ENCODE peak calls at places on chromosome 4, in five cellular contexts. One of them, this sample, is unnamed.

GRCh38 chr4:86981789-86982188 is 47.0 kb downstream of the AFF1 start:
- DNase-seq in IMR-90: no peak
- DNase-seq in H9: no peak
- DNase-seq in neuronal stem cell: no peak
- DNase-seq in H1: no peak
- DNase-seq in this sample: no peak

GRCh38 chr4:40254961-40255721 is 58.3 kb downstream of the RHOH start:
- DNase-seq in neuronal stem cell: no peak
- DNase-seq in IMR-90: peak; percentile 48
- DNase-seq in H1: no peak
- DNase-seq in H9: no peak
- DNase-seq in this sample: peak; percentile 84

GRCh38 chr4:105620640-105621323 is 68.4 kb downstream of the ARHGEF38 start:
- DNase-seq in H9: no peak
- DNase-seq in neuronal stem cell: no peak
- DNase-seq in H1: no peak
- DNase-seq in IMR-90: peak; percentile 57
- DNase-seq in this sample: peak; percentile 82

GRCh38 chr4:112185740-112186670 is 40.8 kb downstream of the FAM241A start:
- DNase-seq in IMR-90: no peak
- DNase-seq in neuronal stem cell: no peak
- DNase-seq in H1: no peak
- DNase-seq in H9: no peak
- DNase-seq in this sample: no peak

GRCh38 chr4:27084685-27085356 is 224.2 kb downstream of the STIM2 start:
- DNase-seq in neuronal stem cell: peak; percentile 49
- DNase-seq in H9: peak; percentile 74
- DNase-seq in IMR-90: peak; percentile 2
- DNase-seq in H1: no peak
- DNase-seq in this sample: peak; percentile 19

GRCh38 chr4:24686866-24687672 is 102.7 kb upstream of the DHX15 start:
- DNase-seq in H1: no peak
- DNase-seq in IMR-90: no peak
- DNase-seq in H9: peak; percentile 66
- DNase-seq in neuronal stem cell: peak; percentile 18
- DNase-seq in this sample: no peak

GRCh38 chr4:147975325-147975724 is 243.4 kb downstream of the ARHGAP10 start:
- DNase-seq in H1: no peak
- DNase-seq in neuronal stem cell: no peak
- DNase-seq in H9: no peak
- DNase-seq in IMR-90: peak; percentile 70
- DNase-seq in this sample: peak; percentile 17

GRCh38 chr4:11647433-11647832 is 218.7 kb upstream of the HS3ST1 start:
- DNase-seq in IMR-90: no peak
- DNase-seq in H9: no peak
- DNase-seq in H1: no peak
- DNase-seq in neuronal stem cell: no peak
- DNase-seq in this sample: no peak

GRCh38 chr4:52997132-52997416 is 135.0 kb downstream of the RASL11B start:
- DNase-seq in neuronal stem cell: no peak
- DNase-seq in IMR-90: no peak
- DNase-seq in H1: no peak
- DNase-seq in H9: no peak
- DNase-seq in this sample: no peak

GRCh38 chr4:95563638-95564337 is 15.0 kb upstream of the UNC5C start:
- DNase-seq in IMR-90: no peak
- DNase-seq in neuronal stem cell: no peak
- DNase-seq in H9: no peak
- DNase-seq in H1: no peak
- DNase-seq in this sample: no peak

GRCh38 chr4:22029803-22030202 is 81.2 kb upstream of the KCNIP4 start:
- DNase-seq in IMR-90: no peak
- DNase-seq in H1: no peak
- DNase-seq in neuronal stem cell: no peak
- DNase-seq in H9: no peak
- DNase-seq in this sample: no peak

GRCh38 chr4:186702940-186703339 is 20.7 kb downstream of the FAT1 start:
- DNase-seq in neuronal stem cell: no peak
- DNase-seq in H1: no peak
- DNase-seq in H9: no peak
- DNase-seq in IMR-90: no peak
- DNase-seq in this sample: no peak

GRCh38 chr4:174318829-174319764 is 35.4 kb downstream of the CEP44 start:
- DNase-seq in neuronal stem cell: peak; percentile 11
- DNase-seq in H9: no peak
- DNase-seq in H1: no peak
- DNase-seq in IMR-90: peak; percentile 46
- DNase-seq in this sample: peak; percentile 58

GRCh38 chr4:98995183-98996055 is at the start of gene METAP1:
- DNase-seq in neuronal stem cell: peak; percentile 91
- DNase-seq in H1: peak; percentile 93
- DNase-seq in IMR-90: peak; percentile 92
- DNase-seq in H9: peak; percentile 97
- DNase-seq in this sample: peak; percentile 93

GRCh38 chr4:21652508-21653108 is 296.0 kb downstream of the KCNIP4 start:
- DNase-seq in neuronal stem cell: no peak
- DNase-seq in H9: no peak
- DNase-seq in IMR-90: no peak
- DNase-seq in H1: no peak
- DNase-seq in this sample: no peak

GRCh38 chr4:53920116-53920515 is 144.3 kb downstream of the CHIC2 start:
- DNase-seq in H9: peak; percentile 41
- DNase-seq in IMR-90: no peak
- DNase-seq in H1: no peak
- DNase-seq in neuronal stem cell: no peak
- DNase-seq in this sample: no peak

GRCh38 chr4:152515678-152516077 is 20.2 kb downstream of the FBXW7 start:
- DNase-seq in IMR-90: peak; percentile 79
- DNase-seq in H1: no peak
- DNase-seq in neuronal stem cell: no peak
- DNase-seq in H9: no peak
- DNase-seq in this sample: peak; percentile 29

GRCh38 chr4:137203601-137204000 is 328.7 kb downstream of the PCDH18 start:
- DNase-seq in IMR-90: peak; percentile 74
- DNase-seq in neuronal stem cell: no peak
- DNase-seq in H9: no peak
- DNase-seq in H1: no peak
- DNase-seq in this sample: no peak

GRCh38 chr4:26496207-26496783 is 6.0 kb upstream of the CCKAR start:
- DNase-seq in H1: no peak
- DNase-seq in H9: no peak
- DNase-seq in IMR-90: no peak
- DNase-seq in neuronal stem cell: no peak
- DNase-seq in this sample: no peak

GRCh38 chr4:40685300-40685699 is 55.6 kb upstream of the RBM47 start:
- DNase-seq in H9: no peak
- DNase-seq in IMR-90: peak; percentile 73
- DNase-seq in H1: no peak
- DNase-seq in neuronal stem cell: no peak
- DNase-seq in this sample: peak; percentile 54

GRCh38 chr4:184647391-184648101 is 1.7 kb downstream of the CASP3 start:
- DNase-seq in H1: no peak
- DNase-seq in neuronal stem cell: no peak
- DNase-seq in H9: no peak
- DNase-seq in IMR-90: peak; percentile 62
- DNase-seq in this sample: peak; percentile 65
- H3K4ac ChIP-seq in H1: no peak overlapping the region
- H3K4ac ChIP-seq in neuronal stem cell: no peak overlapping the region
- H3K4ac ChIP-seq in H9: no peak overlapping the region
- H3K4ac ChIP-seq in IMR-90: no peak overlapping the region
- H3K4ac ChIP-seq in this sample: no peak overlapping the region

DNA sequence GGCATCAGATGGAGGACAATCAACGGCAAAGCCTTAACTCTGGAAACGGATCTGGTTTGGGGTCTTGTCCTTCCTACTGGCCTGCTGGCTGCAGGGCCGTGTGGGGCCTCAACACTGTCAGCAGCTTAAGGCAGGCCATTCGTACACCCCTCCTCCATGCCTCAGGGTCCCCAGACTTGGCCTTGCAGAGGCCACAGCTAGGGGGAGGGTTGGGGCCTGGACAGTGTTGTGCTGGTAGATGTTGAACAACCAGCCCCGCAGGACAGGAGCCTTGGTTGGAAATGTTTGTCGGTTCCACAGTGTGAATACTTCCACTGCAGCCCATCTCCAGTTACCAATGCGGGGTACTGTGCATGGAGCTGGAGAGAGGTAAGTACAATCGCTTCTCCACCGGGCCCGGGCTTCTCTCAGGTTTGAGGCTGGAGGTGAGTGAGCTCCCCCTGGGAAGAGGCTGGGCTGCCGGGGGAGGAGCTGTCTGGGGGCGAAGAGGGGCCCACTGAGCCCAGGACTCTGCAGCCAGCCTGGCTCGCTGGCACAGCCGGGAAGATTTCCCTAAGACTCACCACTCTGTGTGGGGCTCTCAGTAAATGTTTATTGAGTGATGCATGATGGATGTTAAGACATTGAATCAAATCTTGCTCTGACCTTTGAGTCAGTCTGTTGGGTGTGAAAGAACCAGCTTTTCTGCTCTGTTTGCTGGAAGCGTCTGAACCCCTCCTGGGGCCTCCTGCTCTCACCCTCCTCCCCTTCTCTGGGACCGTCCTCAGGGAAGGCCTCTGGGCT is 19.7 kb upstream of the GPR78 start:
- DNase-seq in IMR-90: no peak
- DNase-seq in neuronal stem cell: no peak
- DNase-seq in H1: no peak
- DNase-seq in H9: no peak
- DNase-seq in this sample: no peak
- H3K79me1 ChIP-seq in IMR-90: no peaks in the 10 kb centered on the region
- H3K79me1 ChIP-seq in neuronal stem cell: no peaks in the 10 kb centered on the region
- H3K79me1 ChIP-seq in H1: no peaks in the 10 kb centered on the region
- H3K79me1 ChIP-seq in H9: no peaks in the 10 kb centered on the region
- H3K79me1 ChIP-seq in this sample: no peaks in the 10 kb centered on the region

DNA sequence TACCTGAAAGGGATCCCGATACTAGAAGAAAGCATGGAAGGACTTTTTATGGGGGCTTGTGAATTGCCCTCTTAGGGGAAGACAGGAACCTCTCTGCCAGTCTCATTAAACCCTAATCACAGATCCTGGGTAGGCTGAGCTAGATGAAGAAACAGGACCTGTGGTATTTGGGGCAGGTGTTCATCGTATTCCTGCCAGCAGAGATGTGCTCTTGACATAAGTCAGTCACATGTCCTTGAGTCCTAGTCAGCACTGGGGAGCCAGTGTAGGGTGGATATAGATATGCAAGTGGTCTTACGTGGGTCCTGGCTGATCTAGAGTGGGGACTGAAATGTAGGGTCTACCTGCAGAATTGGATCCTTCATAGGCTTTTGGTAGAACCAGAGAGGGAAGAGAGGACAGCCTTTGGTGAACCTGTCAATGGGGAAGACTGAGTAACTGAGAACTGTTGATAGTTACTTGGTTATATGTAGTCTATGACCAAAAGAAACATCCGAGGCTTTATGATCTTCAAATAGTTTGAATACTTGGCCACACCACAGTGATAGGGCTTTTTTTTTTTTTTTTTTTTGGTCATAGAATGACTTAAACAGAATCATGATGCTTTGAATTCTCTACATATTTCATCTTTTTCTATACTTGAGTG is 63.5 kb upstream of the WDR1 start:
- DNase-seq in H9: no peak
- DNase-seq in IMR-90: peak; percentile 40
- DNase-seq in H1: no peak
- DNase-seq in neuronal stem cell: no peak
- DNase-seq in this sample: no peak
- H2BK120ac ChIP-seq in H9: no peak overlapping the region
- H2BK120ac ChIP-seq in IMR-90: peak overlapping the region; percentile 71
- H2BK120ac ChIP-seq in H1: no peak overlapping the region
- H2BK120ac ChIP-seq in neuronal stem cell: no peak overlapping the region
- H2BK120ac ChIP-seq in this sample: no peak overlapping the region

GRCh38 chr4:73841243-73841925 is 4.9 kb downstream of the CXCL6 start:
- DNase-seq in H9: no peak
- DNase-seq in IMR-90: no peak
- DNase-seq in H1: no peak
- DNase-seq in neuronal stem cell: no peak
- DNase-seq in this sample: no peak

GRCh38 chr4:73842696-73843095 is 6.2 kb downstream of the CXCL6 start:
- DNase-seq in H1: no peak
- DNase-seq in IMR-90: no peak
- DNase-seq in neuronal stem cell: no peak
- DNase-seq in H9: no peak
- DNase-seq in this sample: no peak

GRCh38 chr4:73836373-73837269 is at the start of gene CXCL6:
- DNase-seq in IMR-90: no peak
- DNase-seq in H1: no peak
- DNase-seq in neuronal stem cell: peak; percentile 37
- DNase-seq in H9: peak; percentile 64
- DNase-seq in this sample: peak; percentile 46

GRCh38 chr4:73839715-73840114 is 3.2 kb downstream of the CXCL6 start:
- DNase-seq in H9: no peak
- DNase-seq in neuronal stem cell: no peak
- DNase-seq in IMR-90: no peak
- DNase-seq in H1: no peak
- DNase-seq in this sample: no peak

GRCh38 chr4:73839071-73839470 is 2.6 kb downstream of the CXCL6 start:
- DNase-seq in IMR-90: no peak
- DNase-seq in neuronal stem cell: no peak
- DNase-seq in H9: no peak
- DNase-seq in H1: no peak
- DNase-seq in this sample: no peak
- H3K4ac ChIP-seq in IMR-90: no peak overlapping the region
- H3K4ac ChIP-seq in neuronal stem cell: no peak overlapping the region
- H3K4ac ChIP-seq in H9: no peak overlapping the region
- H3K4ac ChIP-seq in H1: no peak overlapping the region
- H3K4ac ChIP-seq in this sample: no peak overlapping the region